ENCODE peak calls at places on chromosome 2, in seven cellular contexts. D is mesendoderm, V is IMR-90, K is neuronal stem cell, N is H1, T is trophoblast cell, J is H9. Y is an unnamed sample.
A peak's percentile ranks its signal among the peaks of the same experiment; 100 is the strongest.

GRCh38 chr2:113842919-113843736 is 46.8 kb upstream of the ACTR3 start:
- DNase-seq in D (no peak), V (peak; percentile 63), K (no peak), N (no peak), T (peak; percentile 98), J (no peak), Y (peak; percentile 72)

GRCh38 chr2:71064110-71064611 is 4.3 kb upstream of the NAGK start:
- DNase-seq in D (no peak), V (no peak), K (no peak), N (no peak), T (peak; percentile 91), J (no peak), Y (no peak)

GRCh38 chr2:118706844-118707243 is 140.6 kb downstream of the EN1 start:
- DNase-seq in D (no peak), V (no peak), K (no peak), N (no peak), T (no peak), J (no peak), Y (no peak)

GRCh38 chr2:15733867-15734765 is 142.4 kb downstream of the DDX1 start:
- DNase-seq in D (no peak), V (peak; percentile 6), K (no peak), N (no peak), T (no peak), J (no peak), Y (peak; percentile 59)

GRCh38 chr2:55151721-55152433 is 80.2 kb downstream of the CLHC1 start:
- DNase-seq in D (no peak), V (peak; percentile 67), K (no peak), N (no peak), T (no peak), J (no peak), Y (peak; percentile 46)

GRCh38 chr2:236887953-236888765 is 197.5 kb upstream of the COPS8 start:
- DNase-seq in D (no peak), V (no peak), K (no peak), N (no peak), T (no peak), J (no peak), Y (peak; percentile 35)

GRCh38 chr2:177553176-177553909 is 160.8 kb downstream of the AGPS start:
- DNase-seq in D (no peak), V (peak; percentile 28), K (no peak), N (no peak), T (peak; percentile 54), J (no peak), Y (peak; percentile 42)

GRCh38 chr2:215751200-215751910 is 262.0 kb downstream of the MREG start:
- DNase-seq in D (no peak), V (peak; percentile 93), K (no peak), N (no peak), T (peak; percentile 81), J (no peak), Y (peak; percentile 88)

GRCh38 chr2:96251721-96252292 is 14.0 kb downstream of the TMEM127 start:
- DNase-seq in D (peak; percentile 65), V (peak; percentile 97), K (peak; percentile 74), N (no peak), T (peak; percentile 79), J (peak; percentile 45), Y (peak; percentile 96)

GRCh38 chr2:21369787-21370186 is 246.0 kb downstream of the TDRD15 start:
- DNase-seq in D (no peak), V (no peak), K (no peak), N (no peak), T (no peak), J (no peak), Y (no peak)

GRCh38 chr2:57696016-57696415 is 350.6 kb upstream of the VRK2 start:
- DNase-seq in D (peak; percentile 92), V (peak; percentile 1), K (no peak), N (no peak), T (peak; percentile 92), J (peak; percentile 56), Y (peak; percentile 13)

GRCh38 chr2:179268277-179268935 is 3.8 kb upstream of the SESTD1 start:
- DNase-seq in D (peak; percentile 65), V (peak; percentile 49), K (no peak), N (no peak), T (peak; percentile 76), J (no peak), Y (peak; percentile 25)

GRCh38 chr2:69798466-69798908 is 31.0 kb upstream of the GMCL1 start:
- DNase-seq in D (peak; percentile 77), V (peak; percentile 24), K (no peak), N (no peak), T (peak; percentile 78), J (no peak), Y (peak; percentile 62)

GRCh38 chr2:111117666-111118454 is 2.9 kb upstream of the BCL2L11 start:
- DNase-seq in D (peak; percentile 39), V (peak; percentile 77), K (peak; percentile 27), N (no peak), T (peak; percentile 30), J (peak; percentile 36), Y (peak; percentile 65)

GRCh38 chr2:129113776-129114175 is 795.1 kb upstream of the HS6ST1 start:
- DNase-seq in D (no peak), V (no peak), K (no peak), N (no peak), T (no peak), J (no peak), Y (no peak)

GRCh38 chr2:179263460-179264237 is 983 bp downstream of the SESTD1 start:
- DNase-seq in D (peak; percentile 64), V (peak; percentile 57), K (peak; percentile 30), N (no peak), T (peak; percentile 59), J (no peak), Y (peak; percentile 69)

GRCh38 chr2:191983591-191983990 is 136.7 kb upstream of the CAVIN2 start:
- DNase-seq in D (no peak), V (no peak), K (no peak), N (no peak), T (no peak), J (no peak), Y (no peak)

GRCh38 chr2:189698020-189698887 is 23.8 kb downstream of the ANKAR start:
- DNase-seq in D (peak; percentile 89), V (peak; percentile 48), K (no peak), N (peak; percentile 44), T (peak; percentile 73), J (peak; percentile 86), Y (peak; percentile 59)

GRCh38 chr2:138507267-138507666 is 5.7 kb downstream of the SPOPL start:
- DNase-seq in D (no peak), V (no peak), K (no peak), N (no peak), T (no peak), J (no peak), Y (no peak)

GRCh38 chr2:190837991-190838390 is 42.6 kb upstream of the GLS start:
- DNase-seq in D (no peak), V (no peak), K (no peak), N (no peak), T (peak; percentile 34), J (no peak), Y (peak; percentile 37)

GRCh38 chr2:190838492-190838910 is 42.1 kb upstream of the GLS start:
- DNase-seq in D (no peak), V (peak; percentile 89), K (no peak), N (no peak), T (no peak), J (no peak), Y (peak; percentile 67)

GRCh38 chr2:190835303-190835930 is 45.2 kb upstream of the GLS start:
- DNase-seq in D (no peak), V (peak; percentile 89), K (no peak), N (no peak), T (peak; percentile 93), J (no peak), Y (peak; percentile 84)

GRCh38 chr2:190837417-190837816 is 43.2 kb upstream of the GLS start:
- DNase-seq in D (no peak), V (peak; percentile 48), K (no peak), N (no peak), T (peak; percentile 23), J (no peak), Y (peak; percentile 58)

GRCh38 chr2:190836767-190837166 is 43.9 kb upstream of the GLS start:
- DNase-seq in D (no peak), V (no peak), K (no peak), N (no peak), T (no peak), J (no peak), Y (no peak)
- H3K4me2 ChIP-seq in D (no peak overlapping the region), V (no peak overlapping the region), K (no peak overlapping the region), N (no peak overlapping the region), T (no peak overlapping the region), J (no peak overlapping the region), Y (no peak overlapping the region)

DNA sequence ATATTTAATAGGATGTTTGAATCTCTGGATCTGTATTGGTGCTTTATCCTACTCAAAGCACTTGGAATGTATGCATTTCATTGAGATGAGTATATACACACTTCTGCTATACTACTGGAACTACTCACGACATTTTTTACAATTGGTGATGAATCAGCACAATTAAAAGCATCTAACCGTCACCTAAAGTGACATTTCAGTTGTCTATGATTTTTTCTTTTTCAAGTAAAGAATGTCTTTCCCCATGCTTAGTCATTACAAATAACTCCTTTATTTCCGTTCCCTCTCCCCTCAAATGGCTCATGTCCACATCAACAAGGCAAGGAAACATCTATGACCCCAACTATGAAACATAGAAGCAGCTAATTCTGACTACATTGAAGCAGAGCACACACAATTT is 77.3 kb downstream of the CLIP4 start:
- DNase-seq in D (no peak), V (peak; percentile 41), K (no peak), N (no peak), T (peak; percentile 71), J (no peak), Y (peak; percentile 74)
- H3K23ac ChIP-seq in D (no peak overlapping the region), V (no peak overlapping the region), K (no peak overlapping the region), N (no peak overlapping the region), T (no peak overlapping the region), J (no peak overlapping the region), Y (no peak overlapping the region)

DNA sequence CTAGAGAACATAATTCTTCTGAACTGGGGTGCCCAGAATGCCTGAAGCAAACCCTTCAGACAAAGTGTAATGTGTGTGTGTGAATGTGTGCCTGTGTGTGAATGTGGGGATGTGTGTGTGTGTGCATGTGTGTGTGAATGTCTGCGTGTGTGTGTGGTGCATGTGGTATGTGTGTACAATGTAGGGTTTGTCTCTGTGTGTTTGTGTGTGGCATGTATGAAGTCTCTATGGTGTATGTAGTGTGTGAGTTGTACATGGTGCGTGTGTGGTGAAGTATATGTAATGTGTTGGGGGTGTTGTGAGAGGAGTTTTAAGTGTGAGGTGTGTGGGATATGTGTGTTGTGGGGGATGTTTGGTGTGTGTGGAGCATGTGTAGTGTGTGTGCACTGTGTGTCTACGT is 129.3 kb upstream of the SOX11 start:
- DNase-seq in D (no peak), V (no peak), K (no peak), N (no peak), T (no peak), J (no peak), Y (no peak)
- H3K4me2 ChIP-seq in D (no peak overlapping the region), V (no peak overlapping the region), K (no peak overlapping the region), N (no peak overlapping the region), T (no peak overlapping the region), J (no peak overlapping the region), Y (no peak overlapping the region)

GRCh38 chr2:131014141-131014540 is 79.1 kb downstream of the FAM168B start:
- DNase-seq in D (no peak), V (no peak), K (no peak), N (no peak), T (peak; percentile 38), J (no peak), Y (no peak)

GRCh38 chr2:131008967-131009366 is 84.3 kb downstream of the FAM168B start:
- DNase-seq in D (no peak), V (no peak), K (no peak), N (no peak), T (peak; percentile 48), J (no peak), Y (no peak)

GRCh38 chr2:131009713-131010475 is 83.4 kb downstream of the FAM168B start:
- DNase-seq in D (no peak), V (no peak), K (no peak), N (no peak), T (no peak), J (no peak), Y (no peak)

GRCh38 chr2:131011481-131011880 is 81.8 kb downstream of the FAM168B start:
- DNase-seq in D (peak; percentile 14), V (no peak), K (no peak), N (no peak), T (no peak), J (no peak), Y (no peak)

GRCh38 chr2:131010566-131010965 is 82.7 kb downstream of the FAM168B start:
- DNase-seq in D (no peak), V (no peak), K (no peak), N (no peak), T (no peak), J (no peak), Y (no peak)
- H3K23ac ChIP-seq in D (no peak overlapping the region), V (no peak overlapping the region), K (no peak overlapping the region), N (no peak overlapping the region), T (peak overlapping the region; percentile 34), J (no peak overlapping the region), Y (no peak overlapping the region)

Y was measured in mesenchymal stem cell.